ENCODE peak calls at places on chromosomes 12 and 14, in six cellular contexts. P is GM12878, S is HL-60, F is K562, Q is HepG2, I is H1. N is an unnamed sample.

GRCh38 chr12:55671746-55672145 is 35.1 kb downstream of the OR10P1 start:
- DNase-seq in P (no peak), S (no peak), F (no peak), Q (no peak), I (no peak), N (no peak)

GRCh38 chr14:24390696-24391468 is 7.9 kb upstream of the NYNRIN start:
- DNase-seq in P (no peak), S (no peak), F (no peak), Q (no peak), I (no peak), N (no peak)

GRCh38 chr14:35878272-35879140 is 52.4 kb downstream of the BRMS1L start:
- DNase-seq in P (no peak), S (no peak), F (peak), Q (no peak), I (no peak), N (no peak)

GRCh38 chr14:91753501-91754128 is 21.7 kb upstream of the CATSPERB start:
- DNase-seq in P (no peak), S (no peak), F (no peak), Q (no peak), I (no peak), N (no peak)

GRCh38 chr12:43826681-43827458 is 9.0 kb upstream of the TMEM117 start:
- DNase-seq in P (no peak), S (no peak), F (no peak), Q (no peak), I (no peak), N (no peak)

GRCh38 chr12:26274441-26275312 is 79.3 kb downstream of the SSPN start:
- DNase-seq in P (peak), S (peak), F (peak), Q (peak), I (no peak), N (peak)

GRCh38 chr14:105163040-105163742 is 5.4 kb downstream of the JAG2 start:
- DNase-seq in P (no peak), S (no peak), F (no peak), Q (no peak), I (no peak), N (no peak)

GRCh38 chr14:23454445-23454856 is 15.1 kb upstream of the NGDN start:
- DNase-seq in P (no peak), S (no peak), F (peak), Q (peak), I (no peak), N (no peak)

GRCh38 chr12:2607881-2608607 is 186.7 kb upstream of the FKBP4 start:
- DNase-seq in P (no peak), S (no peak), F (no peak), Q (no peak), I (no peak), N (no peak)

GRCh38 chr12:19236656-19237055 is 107.1 kb downstream of the PLEKHA5 start:
- DNase-seq in P (no peak), S (no peak), F (peak), Q (no peak), I (no peak), N (no peak)

DNA sequence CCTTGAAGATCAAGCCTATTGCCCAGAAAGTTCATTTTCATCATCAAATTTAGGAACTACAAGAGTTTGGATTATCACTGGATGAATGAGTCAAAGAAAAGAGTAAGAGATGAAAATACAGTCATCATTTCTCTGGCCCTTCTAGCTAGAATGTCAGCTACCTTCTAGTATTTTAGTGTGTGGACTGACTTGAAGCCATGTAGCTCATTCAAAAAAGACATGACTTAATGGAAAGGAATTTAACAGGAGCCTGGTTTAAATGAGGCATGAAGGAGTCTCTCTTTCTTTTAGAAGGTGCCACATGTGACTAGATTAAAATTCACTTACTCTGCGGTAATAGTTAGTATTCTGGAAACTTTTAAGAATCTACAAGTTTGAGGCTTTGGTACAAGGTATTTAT is 7.1 kb downstream of the PTHLH start:
- DNase-seq in P (no peak), S (no peak), F (no peak), Q (no peak), I (no peak), N (no peak)
- TF ChIP-seq GABPA in P (no peak), S (no peak), F (no peak), Q (no peak), I (no peak), N (no peak)

DNA sequence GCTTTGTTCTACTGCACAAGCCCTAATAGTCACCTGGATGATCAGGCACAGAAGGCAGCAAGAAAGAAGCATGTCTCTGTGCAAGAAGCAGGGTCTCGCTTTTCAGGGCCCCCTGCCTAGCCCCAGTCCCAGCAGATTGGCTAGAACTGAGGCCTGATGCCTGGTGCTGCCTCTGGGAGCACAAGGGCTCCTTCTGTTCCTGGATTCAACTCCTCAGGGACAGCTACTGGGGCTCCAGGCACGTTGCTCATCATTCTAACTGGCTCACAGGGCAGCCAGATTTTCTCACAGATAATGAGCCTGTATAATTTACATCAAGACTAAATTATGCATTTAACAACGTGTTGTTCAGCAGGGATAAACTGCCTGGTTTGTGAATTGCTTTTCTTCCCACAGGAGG is 106.5 kb upstream of the PLXNC1 start:
- DNase-seq in P (no peak), S (no peak), F (no peak), Q (no peak), I (no peak), N (no peak)
- TF ChIP-seq GABPA in P (no peak), S (no peak), F (no peak), Q (no peak), I (no peak), N (no peak)

GRCh38 chr14:70677324-70677723 is 35.6 kb downstream of the TTC9 start:
- DNase-seq in P (no peak), S (no peak), F (no peak), Q (no peak), I (no peak), N (no peak)
- TF ChIP-seq GABPA in P (no peak), S (no peak), F (no peak), Q (no peak), I (no peak), N (no peak)

GRCh38 chr14:21382095-21382494 is 1.7 kb downstream of the SUPT16H start:
- DNase-seq in P (no peak), S (no peak), F (no peak), Q (no peak), I (no peak), N (no peak)

GRCh38 chr14:21385170-21385904 is 1.5 kb upstream of the SUPT16H start:
- DNase-seq in P (no peak), S (no peak), F (peak), Q (no peak), I (no peak), N (no peak)

GRCh38 chr14:21383848-21384493 is at the start of gene SUPT16H:
- DNase-seq in P (peak), S (peak), F (peak), Q (peak), I (peak), N (peak)

GRCh38 chr14:21384494-21384851 is 654 bp upstream of the SUPT16H start:
- DNase-seq in P (no peak), S (no peak), F (no peak), Q (no peak), I (no peak), N (no peak)

GRCh38 chr14:21382886-21383847 is 652 bp downstream of the SUPT16H start:
- DNase-seq in P (no peak), S (peak), F (peak), Q (peak), I (no peak), N (peak)
- TF ChIP-seq GABPA in P (no peak), S (no peak), F (peak), Q (no peak), I (no peak), N (no peak)

GRCh38 chr12:101945361-101946232 is 68.2 kb downstream of the DRAM1 start:
- DNase-seq in P (no peak), S (no peak), F (no peak), Q (peak), I (no peak), N (peak)
- TF ChIP-seq GABPA in P (no peak), S (no peak), F (no peak), Q (no peak), I (no peak), N (no peak)

GRCh38 chr12:84596276-84596675 is 316.3 kb downstream of the SLC6A15 start:
- DNase-seq in P (no peak), S (no peak), F (no peak), Q (no peak), I (no peak), N (no peak)
- TF ChIP-seq GABPA in P (no peak), S (no peak), F (no peak), Q (no peak), I (no peak), N (no peak)

N was measured in SK-N-SH.